ENCODE peak calls at places on chromosomes 13 and 19, in seven cellular contexts. One of them, this sample, is unnamed.

GRCh38 chr13:46324976-46325375 is 62.1 kb downstream of the RUBCNL start:
- DNase-seq in gastrocnemius medialis: no peak
- DNase-seq in lower leg skin: no peak
- DNase-seq in body of pancreas: no peak
- DNase-seq in heart left ventricle: no peak
- DNase-seq in suprapubic skin: no peak
- DNase-seq in NB4: no peak
- DNase-seq in this sample: no peak

GRCh38 chr19:17706750-17707181 is 12.5 kb upstream of the MAP1S start:
- DNase-seq in gastrocnemius medialis: no peak
- DNase-seq in lower leg skin: no peak
- DNase-seq in body of pancreas: no peak
- DNase-seq in heart left ventricle: no peak
- DNase-seq in suprapubic skin: no peak
- DNase-seq in NB4: no peak
- DNase-seq in this sample: no peak

GRCh38 chr13:109517516-109517915 is 268.9 kb downstream of the IRS2 start:
- DNase-seq in gastrocnemius medialis: no peak
- DNase-seq in lower leg skin: no peak
- DNase-seq in body of pancreas: no peak
- DNase-seq in heart left ventricle: no peak
- DNase-seq in suprapubic skin: no peak
- DNase-seq in NB4: no peak
- DNase-seq in this sample: no peak

GRCh38 chr13:22717036-22717435 is 463.7 kb upstream of the SGCG start:
- DNase-seq in gastrocnemius medialis: no peak
- DNase-seq in lower leg skin: no peak
- DNase-seq in body of pancreas: no peak
- DNase-seq in heart left ventricle: no peak
- DNase-seq in suprapubic skin: no peak
- DNase-seq in NB4: no peak
- DNase-seq in this sample: no peak

GRCh38 chr13:95083758-95084157 is 217.5 kb downstream of the ABCC4 start:
- DNase-seq in gastrocnemius medialis: no peak
- DNase-seq in lower leg skin: no peak
- DNase-seq in body of pancreas: no peak
- DNase-seq in heart left ventricle: no peak
- DNase-seq in suprapubic skin: no peak
- DNase-seq in NB4: no peak
- DNase-seq in this sample: peak

GRCh38 chr19:21202865-21203494 is 61.1 kb downstream of the ZNF431 start:
- DNase-seq in gastrocnemius medialis: no peak
- DNase-seq in lower leg skin: no peak
- DNase-seq in body of pancreas: peak
- DNase-seq in heart left ventricle: no peak
- DNase-seq in suprapubic skin: no peak
- DNase-seq in NB4: peak
- DNase-seq in this sample: peak

GRCh38 chr19:58558066-58558622 is at the start of gene UBE2M:
- DNase-seq in gastrocnemius medialis: no peak
- DNase-seq in lower leg skin: peak
- DNase-seq in body of pancreas: peak
- DNase-seq in heart left ventricle: no peak
- DNase-seq in suprapubic skin: no peak
- DNase-seq in NB4: peak
- DNase-seq in this sample: no peak

GRCh38 chr13:48412100-48412556 is 785 bp downstream of the LPAR6 start:
- DNase-seq in gastrocnemius medialis: no peak
- DNase-seq in lower leg skin: no peak
- DNase-seq in body of pancreas: no peak
- DNase-seq in heart left ventricle: no peak
- DNase-seq in suprapubic skin: no peak
- DNase-seq in NB4: peak
- DNase-seq in this sample: no peak

GRCh38 chr13:100566543-100566942 is 22.0 kb downstream of the GGACT start:
- DNase-seq in gastrocnemius medialis: no peak
- DNase-seq in lower leg skin: no peak
- DNase-seq in body of pancreas: no peak
- DNase-seq in heart left ventricle: no peak
- DNase-seq in suprapubic skin: no peak
- DNase-seq in NB4: no peak
- DNase-seq in this sample: no peak

GRCh38 chr19:15276620-15277019 is 44.4 kb upstream of the EPHX3 start:
- DNase-seq in gastrocnemius medialis: no peak
- DNase-seq in lower leg skin: no peak
- DNase-seq in body of pancreas: no peak
- DNase-seq in heart left ventricle: no peak
- DNase-seq in suprapubic skin: no peak
- DNase-seq in NB4: no peak
- DNase-seq in this sample: no peak

GRCh38 chr19:16922949-16923348 is 34.1 kb downstream of the F2RL3 start:
- DNase-seq in gastrocnemius medialis: no peak
- DNase-seq in lower leg skin: no peak
- DNase-seq in body of pancreas: no peak
- DNase-seq in heart left ventricle: no peak
- DNase-seq in suprapubic skin: no peak
- DNase-seq in NB4: no peak
- DNase-seq in this sample: no peak

GRCh38 chr19:58519087-58519354 is 589 bp downstream of the ZBTB45 start:
- DNase-seq in gastrocnemius medialis: peak
- DNase-seq in lower leg skin: peak
- DNase-seq in body of pancreas: peak
- DNase-seq in heart left ventricle: peak
- DNase-seq in suprapubic skin: no peak
- DNase-seq in NB4: peak
- DNase-seq in this sample: peak

GRCh38 chr13:29547135-29547534 is 48.4 kb downstream of the SLC7A1 start:
- DNase-seq in gastrocnemius medialis: no peak
- DNase-seq in lower leg skin: no peak
- DNase-seq in body of pancreas: no peak
- DNase-seq in heart left ventricle: no peak
- DNase-seq in suprapubic skin: no peak
- DNase-seq in NB4: no peak
- DNase-seq in this sample: no peak

GRCh38 chr19:31054430-31054829 is 294.8 kb downstream of the TSHZ3 start:
- DNase-seq in gastrocnemius medialis: no peak
- DNase-seq in lower leg skin: no peak
- DNase-seq in body of pancreas: no peak
- DNase-seq in heart left ventricle: peak
- DNase-seq in suprapubic skin: no peak
- DNase-seq in NB4: peak
- DNase-seq in this sample: peak

GRCh38 chr19:55451522-55452380 is 8.7 kb upstream of the SHISA7 start:
- DNase-seq in gastrocnemius medialis: no peak
- DNase-seq in lower leg skin: no peak
- DNase-seq in body of pancreas: no peak
- DNase-seq in heart left ventricle: no peak
- DNase-seq in suprapubic skin: no peak
- DNase-seq in NB4: no peak
- DNase-seq in this sample: no peak

GRCh38 chr13:36157475-36157874 is 26.3 kb upstream of the DCLK1 start:
- DNase-seq in gastrocnemius medialis: no peak
- DNase-seq in lower leg skin: no peak
- DNase-seq in body of pancreas: no peak
- DNase-seq in heart left ventricle: no peak
- DNase-seq in suprapubic skin: no peak
- DNase-seq in NB4: no peak
- DNase-seq in this sample: no peak

GRCh38 chr13:33642374-33643065 is 175.4 kb upstream of the RFC3 start:
- DNase-seq in gastrocnemius medialis: peak
- DNase-seq in lower leg skin: no peak
- DNase-seq in body of pancreas: peak
- DNase-seq in heart left ventricle: no peak
- DNase-seq in suprapubic skin: no peak
- DNase-seq in NB4: peak
- DNase-seq in this sample: no peak

GRCh38 chr13:75405976-75406703 is 75.8 kb downstream of the TBC1D4 start:
- DNase-seq in gastrocnemius medialis: no peak
- DNase-seq in lower leg skin: no peak
- DNase-seq in body of pancreas: no peak
- DNase-seq in heart left ventricle: no peak
- DNase-seq in suprapubic skin: no peak
- DNase-seq in NB4: no peak
- DNase-seq in this sample: no peak

GRCh38 chr13:41562083-41562482 is 104.7 kb downstream of the RGCC start:
- DNase-seq in gastrocnemius medialis: no peak
- DNase-seq in lower leg skin: peak
- DNase-seq in body of pancreas: peak
- DNase-seq in heart left ventricle: no peak
- DNase-seq in suprapubic skin: no peak
- DNase-seq in NB4: no peak
- DNase-seq in this sample: peak

GRCh38 chr13:47025791-47026419 is 129.1 kb upstream of the HTR2A start:
- DNase-seq in gastrocnemius medialis: no peak
- DNase-seq in lower leg skin: no peak
- DNase-seq in body of pancreas: no peak
- DNase-seq in heart left ventricle: no peak
- DNase-seq in suprapubic skin: no peak
- DNase-seq in NB4: no peak
- DNase-seq in this sample: no peak

DNA sequence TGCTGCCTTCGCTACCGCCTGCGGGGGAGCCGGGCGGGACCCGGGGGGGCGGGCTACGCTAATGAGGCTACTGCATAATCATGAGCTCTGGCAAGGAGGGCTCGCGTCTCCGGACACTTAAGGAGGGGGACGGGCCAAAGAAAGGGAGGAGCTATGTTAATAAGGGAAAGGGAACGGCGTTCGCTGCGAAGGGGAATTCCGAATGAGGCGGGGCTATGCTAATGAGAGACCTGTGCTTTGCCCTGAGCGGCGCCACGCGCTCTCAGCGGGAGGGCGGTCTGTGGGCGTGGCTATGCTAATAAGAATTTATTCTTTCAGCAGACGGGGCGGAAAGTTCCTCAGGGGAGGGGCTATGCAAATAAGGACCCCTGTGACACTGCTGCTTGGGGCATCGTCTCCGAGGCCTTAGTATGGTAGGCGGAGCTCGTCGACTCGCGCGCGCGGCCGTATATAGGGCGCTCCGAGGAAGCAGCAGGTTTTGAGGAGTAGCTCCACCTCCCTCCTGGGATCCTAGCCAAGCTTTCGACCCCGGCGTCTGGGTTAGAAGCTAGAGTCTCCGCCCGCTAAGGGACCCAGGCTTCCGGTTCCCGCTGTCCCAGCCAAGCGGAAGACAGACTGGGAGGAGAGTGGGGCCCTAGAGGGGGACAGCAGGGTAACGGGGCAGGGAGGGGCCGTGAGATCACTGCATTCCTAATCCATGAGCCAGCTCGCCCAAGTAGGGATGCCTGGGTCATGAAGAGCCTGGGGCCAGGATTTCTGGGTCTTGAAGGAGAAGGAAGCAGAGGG is at the start of gene RRAS:
- DNase-seq in gastrocnemius medialis: peak
- DNase-seq in lower leg skin: peak
- DNase-seq in body of pancreas: peak
- DNase-seq in heart left ventricle: peak
- DNase-seq in suprapubic skin: peak
- DNase-seq in NB4: peak
- DNase-seq in this sample: peak
- TF ChIP-seq POLR2A in gastrocnemius medialis: peak
- TF ChIP-seq POLR2A in lower leg skin: no peak
- TF ChIP-seq POLR2A in body of pancreas: peak
- TF ChIP-seq POLR2A in heart left ventricle: peak
- TF ChIP-seq POLR2A in suprapubic skin: peak
- TF ChIP-seq POLR2A in NB4: peak
- TF ChIP-seq POLR2A in this sample: peak

GRCh38 chr19:18726417-18726767 is 42.9 kb downstream of the CRTC1 start:
- DNase-seq in gastrocnemius medialis: no peak
- DNase-seq in lower leg skin: no peak
- DNase-seq in body of pancreas: no peak
- DNase-seq in heart left ventricle: no peak
- DNase-seq in suprapubic skin: no peak
- DNase-seq in NB4: no peak
- DNase-seq in this sample: no peak
- TF ChIP-seq POLR2A in gastrocnemius medialis: no peak
- TF ChIP-seq POLR2A in lower leg skin: no peak
- TF ChIP-seq POLR2A in body of pancreas: no peak
- TF ChIP-seq POLR2A in heart left ventricle: no peak
- TF ChIP-seq POLR2A in suprapubic skin: no peak
- TF ChIP-seq POLR2A in NB4: no peak
- TF ChIP-seq POLR2A in this sample: no peak

DNA sequence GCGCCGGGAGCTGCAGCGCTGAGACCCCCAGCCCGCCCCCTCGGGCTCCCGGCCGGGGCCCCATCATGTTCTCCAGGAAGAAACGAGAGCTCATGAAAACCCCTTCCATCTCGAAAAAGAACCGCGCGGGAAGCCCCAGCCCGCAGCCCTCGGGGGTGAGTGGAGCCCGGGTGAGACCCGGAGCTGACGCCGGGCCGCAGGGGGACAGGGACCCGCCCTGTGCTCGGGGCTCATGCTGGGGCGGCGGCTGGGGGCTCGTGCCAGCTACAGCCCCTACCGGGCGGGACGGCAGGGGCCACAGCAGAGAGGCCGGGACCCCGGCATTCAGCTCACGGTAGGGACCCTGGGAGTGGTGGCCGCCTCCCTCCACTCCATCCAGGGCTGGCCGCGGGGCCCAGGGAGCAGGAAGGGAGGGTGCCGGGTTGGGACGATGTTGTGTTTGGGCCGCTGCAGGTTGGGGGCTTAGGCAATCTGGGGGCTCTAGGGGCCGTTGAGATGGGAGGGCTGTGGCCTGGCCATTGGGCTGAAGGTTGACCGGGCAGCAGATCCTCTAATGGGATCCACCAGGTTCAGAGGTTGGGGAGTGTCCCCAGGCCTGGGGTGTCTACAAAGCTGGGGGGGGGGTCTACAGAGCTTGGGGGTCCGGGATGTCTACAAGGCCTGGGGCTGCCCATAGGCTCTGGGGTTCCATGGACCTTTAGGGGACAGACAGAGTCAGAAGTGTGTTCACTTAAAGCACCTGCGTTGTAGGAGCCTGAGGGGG is 555 bp downstream of the ARHGAP45 start:
- DNase-seq in gastrocnemius medialis: no peak
- DNase-seq in lower leg skin: no peak
- DNase-seq in body of pancreas: no peak
- DNase-seq in heart left ventricle: no peak
- DNase-seq in suprapubic skin: no peak
- DNase-seq in NB4: peak
- DNase-seq in this sample: no peak
- TF ChIP-seq POLR2A in gastrocnemius medialis: no peak
- TF ChIP-seq POLR2A in lower leg skin: no peak
- TF ChIP-seq POLR2A in body of pancreas: no peak
- TF ChIP-seq POLR2A in heart left ventricle: no peak
- TF ChIP-seq POLR2A in suprapubic skin: no peak
- TF ChIP-seq POLR2A in NB4: no peak
- TF ChIP-seq POLR2A in this sample: no peak

DNA sequence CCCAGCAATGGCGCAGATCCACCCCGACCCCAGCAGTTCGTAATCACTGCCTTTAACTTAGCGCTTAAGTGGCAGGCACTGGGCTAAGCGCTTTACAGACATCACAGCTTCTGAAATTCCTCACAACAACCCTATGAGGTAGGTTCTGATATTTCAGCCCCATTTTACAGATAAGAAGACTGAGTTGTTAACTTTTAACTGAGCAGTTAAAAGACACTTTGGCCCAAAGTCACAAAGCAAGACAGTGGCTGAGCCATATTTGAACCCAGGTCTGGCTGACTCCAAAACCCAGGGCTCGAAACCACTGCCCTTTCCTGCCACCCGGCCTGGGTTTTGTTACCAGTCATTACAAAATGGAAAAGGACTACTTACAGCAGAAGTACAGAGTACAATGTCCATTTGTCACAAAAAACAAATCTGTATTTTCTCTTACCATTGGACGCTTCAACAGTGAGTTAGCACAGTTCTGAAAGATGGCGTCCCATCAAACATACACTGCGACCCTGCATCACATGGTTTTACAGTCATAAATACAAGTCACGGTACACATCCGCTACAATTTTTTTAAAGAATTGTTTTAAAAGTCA is 8.5 kb downstream of the HNRNPL start:
- DNase-seq in gastrocnemius medialis: no peak
- DNase-seq in lower leg skin: no peak
- DNase-seq in body of pancreas: no peak
- DNase-seq in heart left ventricle: no peak
- DNase-seq in suprapubic skin: no peak
- DNase-seq in NB4: no peak
- DNase-seq in this sample: no peak
- TF ChIP-seq POLR2A in gastrocnemius medialis: no peak
- TF ChIP-seq POLR2A in lower leg skin: no peak
- TF ChIP-seq POLR2A in body of pancreas: no peak
- TF ChIP-seq POLR2A in heart left ventricle: no peak
- TF ChIP-seq POLR2A in suprapubic skin: no peak
- TF ChIP-seq POLR2A in NB4: no peak
- TF ChIP-seq POLR2A in this sample: no peak